ENCODE peak calls at places on chromosomes 1 and 21, in seven cellular contexts. M is HFF-Myc; T is GM20000; H is CD4-positive, alpha-beta T cell; Y is HFFc6; W is prostate gland; L is RWPE1. X is an unnamed sample.

GRCh38 chr1:10431065-10431730 is 965 bp downstream of the CENPS start:
- DNase-seq in M (no peak), T (peak), H (no peak), Y (peak), W (no peak), L (no peak), X (no peak)

GRCh38 chr1:200184196-200184595 is 156.7 kb downstream of the NR5A2 start:
- DNase-seq in M (peak), T (no peak), H (no peak), Y (peak), W (peak), L (peak), X (peak)

GRCh38 chr1:94660994-94661393 is 119.4 kb upstream of the F3 start:
- DNase-seq in M (no peak), T (no peak), H (no peak), Y (peak), W (no peak), L (no peak), X (no peak)

GRCh38 chr1:75338974-75339483 is 204.8 kb downstream of the LHX8 start:
- DNase-seq in M (no peak), T (peak), H (no peak), Y (no peak), W (no peak), L (no peak), X (no peak)

GRCh38 chr1:22262583-22262982 is 119.7 kb upstream of the WNT4 start:
- DNase-seq in M (no peak), T (no peak), H (no peak), Y (no peak), W (no peak), L (no peak), X (no peak)

GRCh38 chr1:203342192-203342940 is 8.6 kb downstream of the FMOD start:
- DNase-seq in M (no peak), T (peak), H (peak), Y (peak), W (peak), L (peak), X (no peak)

GRCh38 chr1:160522622-160523345 is at the start of gene SLAMF6:
- DNase-seq in M (no peak), T (peak), H (peak), Y (no peak), W (no peak), L (no peak), X (no peak)

GRCh38 chr1:174469687-174470086 is 21.9 kb downstream of the GPR52 start:
- DNase-seq in M (no peak), T (no peak), H (no peak), Y (no peak), W (no peak), L (no peak), X (no peak)

GRCh38 chr1:246748867-246749266 is 24.7 kb downstream of the SCCPDH start:
- DNase-seq in M (no peak), T (no peak), H (no peak), Y (no peak), W (no peak), L (no peak), X (no peak)

GRCh38 chr1:246513619-246514343 is 6.7 kb upstream of the SMYD3 start:
- DNase-seq in M (no peak), T (no peak), H (no peak), Y (no peak), W (no peak), L (no peak), X (no peak)

GRCh38 chr1:40806724-40807675 is 23.4 kb downstream of the KCNQ4 start:
- DNase-seq in M (no peak), T (no peak), H (no peak), Y (no peak), W (no peak), L (no peak), X (no peak)

GRCh38 chr1:180863158-180863775 is 49.4 kb upstream of the KIAA1614 start:
- DNase-seq in M (peak), T (peak), H (no peak), Y (peak), W (peak), L (peak), X (no peak)

GRCh38 chr1:201266774-201267173 is 16.5 kb upstream of the PKP1 start:
- DNase-seq in M (peak), T (no peak), H (no peak), Y (peak), W (peak), L (peak), X (no peak)

GRCh38 chr21:41664881-41665765 is 101.7 kb downstream of the RIPK4 start:
- DNase-seq in M (no peak), T (no peak), H (no peak), Y (peak), W (no peak), L (peak), X (no peak)

GRCh38 chr1:46757256-46757955 is 38.5 kb upstream of the EFCAB14 start:
- DNase-seq in M (no peak), T (no peak), H (no peak), Y (no peak), W (peak), L (peak), X (no peak)

GRCh38 chr1:207006914-207007313 is 25.6 kb downstream of the C1orf116 start:
- DNase-seq in M (no peak), T (no peak), H (no peak), Y (no peak), W (no peak), L (no peak), X (no peak)

GRCh38 chr21:32597205-32597604 is 11.9 kb upstream of the TCP10L start:
- DNase-seq in M (peak), T (no peak), H (no peak), Y (peak), W (no peak), L (peak), X (no peak)

GRCh38 chr1:110477041-110477440 is 26.1 kb downstream of the PROK1 start:
- DNase-seq in M (no peak), T (no peak), H (no peak), Y (peak), W (no peak), L (peak), X (no peak)

GRCh38 chr1:3803905-3804626 is 7.8 kb upstream of the LRRC47 start:
- DNase-seq in M (no peak), T (no peak), H (no peak), Y (no peak), W (no peak), L (no peak), X (no peak)

GRCh38 chr21:45388011-45388521 is 16.9 kb upstream of the COL18A1 start:
- DNase-seq in M (no peak), T (no peak), H (no peak), Y (no peak), W (no peak), L (no peak), X (peak)
- TF ChIP-seq CTCF in M (no peak), T (no peak), H (no peak), Y (no peak), W (no peak), L (no peak), X (no peak)

DNA sequence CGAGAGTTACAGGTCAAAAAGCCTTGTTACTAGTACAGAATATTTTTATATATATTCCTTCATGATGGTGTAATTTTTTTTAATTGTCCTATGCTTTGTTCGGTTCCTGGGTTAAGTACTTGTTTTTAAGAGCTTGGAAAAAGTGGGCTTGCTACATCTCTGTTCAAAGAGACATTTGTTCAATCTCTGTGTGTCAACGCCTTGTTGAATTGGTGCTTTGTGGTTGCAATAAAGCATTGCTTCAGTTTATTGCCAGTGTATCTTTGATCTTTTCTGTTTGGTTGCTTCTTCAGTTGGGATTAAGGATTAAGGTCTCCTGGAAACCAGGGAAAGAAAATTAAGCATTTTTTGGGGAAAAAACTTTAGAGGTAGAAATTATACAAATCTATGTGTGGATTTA is 47.7 kb upstream of the DNASE2B start:
- DNase-seq in M (no peak), T (no peak), H (no peak), Y (no peak), W (no peak), L (no peak), X (no peak)
- TF ChIP-seq CTCF in M (no peak), T (no peak), H (no peak), Y (no peak), W (no peak), L (no peak), X (no peak)

GRCh38 chr21:38440746-38441145 is 57.5 kb downstream of the ERG start:
- DNase-seq in M (no peak), T (no peak), H (no peak), Y (peak), W (no peak), L (peak), X (no peak)
- TF ChIP-seq CTCF in M (no peak), T (no peak), H (no peak), Y (no peak), W (no peak), L (no peak), X (no peak)

GRCh38 chr1:24318988-24319863 is at the start of gene GRHL3:
- DNase-seq in M (no peak), T (peak), H (no peak), Y (no peak), W (peak), L (peak), X (no peak)

GRCh38 chr1:24315391-24315790 is 3.8 kb upstream of the GRHL3 start:
- DNase-seq in M (no peak), T (no peak), H (no peak), Y (no peak), W (no peak), L (no peak), X (no peak)

GRCh38 chr1:24316659-24317058 is 2.5 kb upstream of the GRHL3 start:
- DNase-seq in M (no peak), T (no peak), H (no peak), Y (no peak), W (no peak), L (no peak), X (no peak)

GRCh38 chr1:24318238-24318987 is 744 bp upstream of the GRHL3 start:
- DNase-seq in M (no peak), T (no peak), H (no peak), Y (peak), W (no peak), L (no peak), X (no peak)

GRCh38 chr1:24317081-24317480 is 2.1 kb upstream of the GRHL3 start:
- DNase-seq in M (no peak), T (no peak), H (no peak), Y (no peak), W (peak), L (peak), X (no peak)
- TF ChIP-seq CTCF in M (no peak), T (no peak), H (no peak), Y (no peak), W (no peak), L (no peak), X (no peak)

GRCh38 chr21:44872266-44872567 is 1.3 kb downstream of the PTTG1IP start:
- DNase-seq in M (no peak), T (no peak), H (no peak), Y (no peak), W (no peak), L (no peak), X (no peak)
- TF ChIP-seq CTCF in M (no peak), T (no peak), H (no peak), Y (no peak), W (no peak), L (no peak), X (no peak)

DNA sequence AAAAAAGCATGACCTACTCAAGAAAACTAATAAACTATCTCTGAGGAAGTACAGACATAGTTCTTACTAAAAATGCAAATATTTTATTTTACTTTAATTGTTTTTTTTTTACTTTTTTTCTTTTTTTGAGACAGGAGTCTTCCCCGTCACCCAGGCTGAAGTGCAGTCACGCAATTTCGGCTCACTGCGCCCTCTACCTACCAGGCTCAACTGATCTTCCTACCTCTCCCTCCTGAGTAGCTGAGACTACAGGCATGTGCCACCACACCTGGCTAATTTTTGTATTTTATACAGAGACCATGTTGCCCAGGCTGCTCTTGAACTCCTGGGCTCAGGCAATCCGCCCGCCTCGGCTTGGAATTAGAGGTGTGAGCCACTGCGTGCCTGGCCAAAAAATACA is 1263.1 kb downstream of the KCNT2 start:
- DNase-seq in M (no peak), T (no peak), H (no peak), Y (no peak), W (no peak), L (no peak), X (no peak)
- TF ChIP-seq CTCF in M (peak), T (no peak), H (no peak), Y (no peak), W (no peak), L (no peak), X (no peak)

GRCh38 chr1:143694085-143694484 is 277.7 kb downstream of the FAM72C start:
- DNase-seq in M (no peak), T (no peak), H (no peak), Y (no peak), W (no peak), L (no peak), X (no peak)

GRCh38 chr1:143698016-143698415 is 273.8 kb downstream of the FAM72C start:
- DNase-seq in M (no peak), T (no peak), H (no peak), Y (no peak), W (no peak), L (peak), X (no peak)

GRCh38 chr1:143689781-143690180 is 282.0 kb downstream of the FAM72C start:
- DNase-seq in M (no peak), T (no peak), H (no peak), Y (no peak), W (no peak), L (no peak), X (no peak)

GRCh38 chr1:143691400-143691891 is 280.3 kb downstream of the FAM72C start:
- DNase-seq in M (no peak), T (no peak), H (no peak), Y (peak), W (no peak), L (no peak), X (no peak)

DNA sequence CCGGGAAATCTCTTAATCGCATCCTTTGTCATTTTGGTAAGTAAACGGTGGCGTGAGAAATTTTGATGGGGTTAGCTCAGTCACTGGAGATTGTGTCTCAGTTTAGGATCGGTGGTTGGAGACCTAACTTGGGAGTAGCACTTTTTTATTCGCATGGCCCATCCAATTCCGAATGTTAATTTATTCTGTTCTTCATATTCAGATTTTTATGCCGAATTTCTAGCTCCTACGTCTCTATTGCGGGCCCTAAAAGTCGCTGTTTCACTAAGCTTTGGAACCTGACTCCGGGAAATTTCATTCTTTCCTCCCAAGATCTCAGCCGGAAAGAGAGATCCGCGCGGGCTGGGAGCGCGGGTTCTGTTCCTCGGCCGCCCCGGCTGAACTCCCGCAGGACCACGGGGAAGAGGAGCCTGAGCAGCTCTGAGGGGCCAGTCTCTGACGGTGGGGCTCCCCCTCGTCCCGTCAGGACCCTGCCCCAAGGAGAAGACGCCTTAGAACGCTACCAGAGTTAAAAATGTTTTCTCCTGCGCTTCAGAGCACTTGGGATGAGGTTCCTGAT is 279.7 kb downstream of the FAM72C start:
- DNase-seq in M (no peak), T (no peak), H (no peak), Y (no peak), W (no peak), L (no peak), X (no peak)
- TF ChIP-seq CTCF in M (no peak), T (no peak), H (no peak), Y (no peak), W (no peak), L (no peak), X (no peak)

X was measured in CD14-positive monocyte.